ENCODE peak calls at places on chromosomes 16 and 17, in six cellular contexts. One of them, this sample, is unnamed.
A peak's percentile ranks its signal among the peaks of the same experiment; 100 is the strongest.

GRCh38 chr17:75642221-75643032 is 9.2 kb downstream of the SMIM5 start:
- DNase-seq in neural progenitor cell: no peak
- DNase-seq in effector memory CD4-positive, alpha-beta T cell: no peak
- DNase-seq in fibroblast of lung: no peak
- DNase-seq in GM23248: no peak
- DNase-seq in mammary epithelial cell: peak; percentile 21
- DNase-seq in this sample: no peak

GRCh38 chr16:59604331-59604730 is 870.2 kb upstream of the GOT2 start:
- DNase-seq in fibroblast of lung: no peak
- DNase-seq in neural progenitor cell: no peak
- DNase-seq in GM23248: peak; percentile 30
- DNase-seq in effector memory CD4-positive, alpha-beta T cell: no peak
- DNase-seq in mammary epithelial cell: peak; percentile 39
- DNase-seq in this sample: no peak

GRCh38 chr16:88883946-88884345 is 17.5 kb upstream of the PABPN1L start:
- DNase-seq in effector memory CD4-positive, alpha-beta T cell: no peak
- DNase-seq in neural progenitor cell: no peak
- DNase-seq in mammary epithelial cell: no peak
- DNase-seq in GM23248: no peak
- DNase-seq in fibroblast of lung: no peak
- DNase-seq in this sample: no peak

GRCh38 chr17:83174859-83175550 is 95.6 kb downstream of the METRNL start:
- DNase-seq in neural progenitor cell: no peak
- DNase-seq in GM23248: no peak
- DNase-seq in mammary epithelial cell: no peak
- DNase-seq in fibroblast of lung: no peak
- DNase-seq in effector memory CD4-positive, alpha-beta T cell: no peak
- DNase-seq in this sample: no peak

GRCh38 chr17:17723354-17724261 is 42.4 kb downstream of the RAI1 start:
- DNase-seq in effector memory CD4-positive, alpha-beta T cell: no peak
- DNase-seq in fibroblast of lung: peak; percentile 92
- DNase-seq in mammary epithelial cell: no peak
- DNase-seq in GM23248: peak; percentile 92
- DNase-seq in neural progenitor cell: peak; percentile 77
- DNase-seq in this sample: peak; percentile 73

GRCh38 chr16:10868562-10869469 is 8.2 kb upstream of the CIITA start:
- DNase-seq in GM23248: no peak
- DNase-seq in effector memory CD4-positive, alpha-beta T cell: no peak
- DNase-seq in neural progenitor cell: no peak
- DNase-seq in mammary epithelial cell: no peak
- DNase-seq in fibroblast of lung: no peak
- DNase-seq in this sample: no peak

GRCh38 chr16:49464877-49465504 is 91.4 kb downstream of the C16orf78 start:
- DNase-seq in neural progenitor cell: peak; percentile 75
- DNase-seq in GM23248: no peak
- DNase-seq in fibroblast of lung: no peak
- DNase-seq in mammary epithelial cell: no peak
- DNase-seq in effector memory CD4-positive, alpha-beta T cell: no peak
- DNase-seq in this sample: no peak

GRCh38 chr17:8441690-8442089 is 6.0 kb downstream of the NDEL1 start:
- DNase-seq in fibroblast of lung: no peak
- DNase-seq in effector memory CD4-positive, alpha-beta T cell: no peak
- DNase-seq in mammary epithelial cell: no peak
- DNase-seq in neural progenitor cell: no peak
- DNase-seq in GM23248: no peak
- DNase-seq in this sample: no peak

GRCh38 chr17:71613996-71614395 is 506.8 kb upstream of the SOX9 start:
- DNase-seq in GM23248: no peak
- DNase-seq in mammary epithelial cell: no peak
- DNase-seq in effector memory CD4-positive, alpha-beta T cell: no peak
- DNase-seq in fibroblast of lung: no peak
- DNase-seq in neural progenitor cell: no peak
- DNase-seq in this sample: no peak

GRCh38 chr16:21088646-21089538 is 61.8 kb downstream of the DNAH3 start:
- DNase-seq in fibroblast of lung: peak; percentile 85
- DNase-seq in GM23248: peak; percentile 86
- DNase-seq in effector memory CD4-positive, alpha-beta T cell: no peak
- DNase-seq in neural progenitor cell: no peak
- DNase-seq in mammary epithelial cell: peak; percentile 35
- DNase-seq in this sample: no peak

GRCh38 chr17:37527249-37527851 is 37.7 kb downstream of the DUSP14 start:
- DNase-seq in mammary epithelial cell: peak; percentile 66
- DNase-seq in effector memory CD4-positive, alpha-beta T cell: no peak
- DNase-seq in neural progenitor cell: peak; percentile 68
- DNase-seq in fibroblast of lung: peak; percentile 47
- DNase-seq in GM23248: peak; percentile 80
- DNase-seq in this sample: no peak

GRCh38 chr16:11181889-11182279 is 74.1 kb downstream of the SOCS1 start:
- DNase-seq in neural progenitor cell: no peak
- DNase-seq in mammary epithelial cell: peak; percentile 44
- DNase-seq in GM23248: no peak
- DNase-seq in effector memory CD4-positive, alpha-beta T cell: no peak
- DNase-seq in fibroblast of lung: peak; percentile 29
- DNase-seq in this sample: no peak

GRCh38 chr17:13770702-13771101 is 169.0 kb upstream of the HS3ST3A1 start:
- DNase-seq in effector memory CD4-positive, alpha-beta T cell: no peak
- DNase-seq in fibroblast of lung: no peak
- DNase-seq in neural progenitor cell: no peak
- DNase-seq in mammary epithelial cell: no peak
- DNase-seq in GM23248: no peak
- DNase-seq in this sample: no peak

GRCh38 chr17:59762022-59762825 is 54.8 kb downstream of the VMP1 start:
- DNase-seq in GM23248: peak; percentile 91
- DNase-seq in neural progenitor cell: no peak
- DNase-seq in effector memory CD4-positive, alpha-beta T cell: no peak
- DNase-seq in fibroblast of lung: peak; percentile 93
- DNase-seq in mammary epithelial cell: peak; percentile 83
- DNase-seq in this sample: no peak

GRCh38 chr17:35915153-35915969 is 15.2 kb downstream of the RDM1 start:
- DNase-seq in neural progenitor cell: no peak
- DNase-seq in effector memory CD4-positive, alpha-beta T cell: no peak
- DNase-seq in GM23248: no peak
- DNase-seq in mammary epithelial cell: no peak
- DNase-seq in fibroblast of lung: no peak
- DNase-seq in this sample: no peak

GRCh38 chr16:30942421-30942796 is 6.5 kb upstream of the ORAI3 start:
- DNase-seq in neural progenitor cell: no peak
- DNase-seq in effector memory CD4-positive, alpha-beta T cell: no peak
- DNase-seq in fibroblast of lung: no peak
- DNase-seq in GM23248: no peak
- DNase-seq in mammary epithelial cell: no peak
- DNase-seq in this sample: no peak

GRCh38 chr17:42087736-42088705 is 10.3 kb downstream of the ZNF385C start:
- DNase-seq in fibroblast of lung: no peak
- DNase-seq in GM23248: no peak
- DNase-seq in effector memory CD4-positive, alpha-beta T cell: no peak
- DNase-seq in mammary epithelial cell: peak; percentile 14
- DNase-seq in neural progenitor cell: no peak
- DNase-seq in this sample: no peak

GRCh38 chr17:63826468-63827001 is 696 bp upstream of the PSMC5 start:
- DNase-seq in fibroblast of lung: peak; percentile 27
- DNase-seq in neural progenitor cell: peak; percentile 49
- DNase-seq in mammary epithelial cell: no peak
- DNase-seq in effector memory CD4-positive, alpha-beta T cell: no peak
- DNase-seq in GM23248: peak; percentile 76
- DNase-seq in this sample: no peak

GRCh38 chr17:77310336-77310735 is 169.6 kb downstream of the SEC14L1 start:
- DNase-seq in effector memory CD4-positive, alpha-beta T cell: no peak
- DNase-seq in mammary epithelial cell: no peak
- DNase-seq in fibroblast of lung: no peak
- DNase-seq in GM23248: no peak
- DNase-seq in neural progenitor cell: no peak
- DNase-seq in this sample: no peak

GRCh38 chr17:77311371-77311981 is 170.7 kb downstream of the SEC14L1 start:
- DNase-seq in mammary epithelial cell: no peak
- DNase-seq in fibroblast of lung: no peak
- DNase-seq in GM23248: no peak
- DNase-seq in effector memory CD4-positive, alpha-beta T cell: no peak
- DNase-seq in neural progenitor cell: no peak
- DNase-seq in this sample: no peak

GRCh38 chr17:77307479-77308198 is 166.9 kb downstream of the SEC14L1 start:
- DNase-seq in mammary epithelial cell: no peak
- DNase-seq in GM23248: no peak
- DNase-seq in neural progenitor cell: no peak
- DNase-seq in fibroblast of lung: no peak
- DNase-seq in effector memory CD4-positive, alpha-beta T cell: no peak
- DNase-seq in this sample: no peak

GRCh38 chr17:77306790-77307478 is 166.2 kb downstream of the SEC14L1 start:
- DNase-seq in effector memory CD4-positive, alpha-beta T cell: no peak
- DNase-seq in neural progenitor cell: no peak
- DNase-seq in GM23248: no peak
- DNase-seq in fibroblast of lung: no peak
- DNase-seq in mammary epithelial cell: no peak
- DNase-seq in this sample: no peak

DNA sequence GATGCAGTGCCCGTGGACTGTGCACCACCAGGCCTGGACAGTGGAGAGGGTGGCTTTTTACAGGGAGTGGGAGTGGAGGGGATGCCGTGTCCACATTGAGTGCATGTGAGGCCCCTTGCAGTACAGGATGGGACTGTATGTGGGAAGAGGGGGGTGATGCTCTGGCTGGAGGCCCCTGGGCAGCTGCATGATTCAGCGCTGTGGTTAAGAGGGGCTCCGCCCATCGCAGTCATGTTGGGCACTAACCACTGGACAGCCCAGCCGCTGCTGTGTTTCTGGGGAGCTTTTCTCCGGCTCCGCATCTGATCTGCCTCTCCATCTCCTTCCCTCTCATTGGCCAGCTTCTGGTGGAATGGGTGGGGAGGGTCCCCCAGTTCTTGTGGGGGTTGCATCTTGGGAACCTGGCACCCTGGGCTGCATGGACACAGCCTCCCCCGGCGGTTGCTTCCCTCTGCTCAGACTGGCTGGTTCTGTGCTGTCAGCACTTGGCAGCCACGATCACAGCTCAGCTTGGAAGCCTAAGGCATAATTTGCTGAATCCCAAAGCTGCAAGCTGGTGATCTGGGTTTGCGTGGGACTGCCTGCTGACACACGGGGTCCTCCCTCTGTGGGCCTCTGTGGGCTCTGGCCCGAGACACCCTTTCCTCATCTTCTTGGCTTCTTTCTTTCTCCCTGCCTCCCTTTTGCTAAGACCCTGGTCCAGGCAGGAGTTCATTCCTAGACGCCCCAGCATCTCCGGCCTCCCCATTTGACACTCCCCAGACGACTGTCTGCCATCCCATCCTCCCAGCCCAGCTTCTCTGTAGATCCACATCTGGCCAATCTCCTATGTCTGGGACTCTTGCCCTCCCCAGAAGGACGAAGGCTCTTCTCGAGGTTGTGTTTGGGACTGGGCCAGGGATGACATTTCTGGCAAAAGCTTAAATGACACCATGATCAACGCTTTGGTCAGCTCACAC is 168.3 kb downstream of the SEC14L1 start:
- DNase-seq in GM23248: peak; percentile 97
- DNase-seq in effector memory CD4-positive, alpha-beta T cell: no peak
- DNase-seq in mammary epithelial cell: peak; percentile 72
- DNase-seq in fibroblast of lung: peak; percentile 82
- DNase-seq in neural progenitor cell: no peak
- DNase-seq in this sample: no peak
- H3K27ac ChIP-seq in GM23248: peak overlapping the region; percentile 98
- H3K27ac ChIP-seq in effector memory CD4-positive, alpha-beta T cell: no peak overlapping the region
- H3K27ac ChIP-seq in mammary epithelial cell: no peak overlapping the region
- H3K27ac ChIP-seq in fibroblast of lung: peak overlapping the region; percentile 56
- H3K27ac ChIP-seq in neural progenitor cell: no peak overlapping the region
- H3K27ac ChIP-seq in this sample: no peak overlapping the region

GRCh38 chr16:79838860-79839259 is 238.3 kb upstream of the MAF start:
- DNase-seq in effector memory CD4-positive, alpha-beta T cell: no peak
- DNase-seq in fibroblast of lung: no peak
- DNase-seq in mammary epithelial cell: no peak
- DNase-seq in GM23248: peak; percentile 4
- DNase-seq in neural progenitor cell: no peak
- DNase-seq in this sample: no peak

GRCh38 chr16:79839450-79839849 is 238.9 kb upstream of the MAF start:
- DNase-seq in GM23248: no peak
- DNase-seq in effector memory CD4-positive, alpha-beta T cell: no peak
- DNase-seq in neural progenitor cell: no peak
- DNase-seq in mammary epithelial cell: no peak
- DNase-seq in fibroblast of lung: no peak
- DNase-seq in this sample: no peak

GRCh38 chr16:79843145-79843544 is 242.6 kb upstream of the MAF start:
- DNase-seq in mammary epithelial cell: no peak
- DNase-seq in neural progenitor cell: no peak
- DNase-seq in fibroblast of lung: no peak
- DNase-seq in effector memory CD4-positive, alpha-beta T cell: no peak
- DNase-seq in GM23248: no peak
- DNase-seq in this sample: no peak

GRCh38 chr16:79842197-79842596 is 241.7 kb upstream of the MAF start:
- DNase-seq in mammary epithelial cell: no peak
- DNase-seq in GM23248: no peak
- DNase-seq in fibroblast of lung: no peak
- DNase-seq in effector memory CD4-positive, alpha-beta T cell: no peak
- DNase-seq in neural progenitor cell: no peak
- DNase-seq in this sample: no peak

GRCh38 chr16:79839851-79840321 is 239.3 kb upstream of the MAF start:
- DNase-seq in mammary epithelial cell: no peak
- DNase-seq in neural progenitor cell: no peak
- DNase-seq in fibroblast of lung: no peak
- DNase-seq in effector memory CD4-positive, alpha-beta T cell: no peak
- DNase-seq in GM23248: no peak
- DNase-seq in this sample: no peak
- H3K27ac ChIP-seq in mammary epithelial cell: no peak overlapping the region
- H3K27ac ChIP-seq in neural progenitor cell: no peak overlapping the region
- H3K27ac ChIP-seq in fibroblast of lung: no peak overlapping the region
- H3K27ac ChIP-seq in effector memory CD4-positive, alpha-beta T cell: no peak overlapping the region
- H3K27ac ChIP-seq in GM23248: no peak overlapping the region
- H3K27ac ChIP-seq in this sample: no peak overlapping the region

GRCh38 chr17:50372222-50372621 is 762 bp downstream of the MRPL27 start:
- DNase-seq in effector memory CD4-positive, alpha-beta T cell: no peak
- DNase-seq in GM23248: no peak
- DNase-seq in mammary epithelial cell: no peak
- DNase-seq in neural progenitor cell: no peak
- DNase-seq in fibroblast of lung: no peak
- DNase-seq in this sample: no peak
- H3K27ac ChIP-seq in effector memory CD4-positive, alpha-beta T cell: peak overlapping the region; percentile 97
- H3K27ac ChIP-seq in GM23248: peak overlapping the region; percentile 87
- H3K27ac ChIP-seq in mammary epithelial cell: peak overlapping the region; percentile 84
- H3K27ac ChIP-seq in neural progenitor cell: no peak overlapping the region
- H3K27ac ChIP-seq in fibroblast of lung: peak overlapping the region; percentile 96
- H3K27ac ChIP-seq in this sample: peak overlapping the region; percentile 99

DNA sequence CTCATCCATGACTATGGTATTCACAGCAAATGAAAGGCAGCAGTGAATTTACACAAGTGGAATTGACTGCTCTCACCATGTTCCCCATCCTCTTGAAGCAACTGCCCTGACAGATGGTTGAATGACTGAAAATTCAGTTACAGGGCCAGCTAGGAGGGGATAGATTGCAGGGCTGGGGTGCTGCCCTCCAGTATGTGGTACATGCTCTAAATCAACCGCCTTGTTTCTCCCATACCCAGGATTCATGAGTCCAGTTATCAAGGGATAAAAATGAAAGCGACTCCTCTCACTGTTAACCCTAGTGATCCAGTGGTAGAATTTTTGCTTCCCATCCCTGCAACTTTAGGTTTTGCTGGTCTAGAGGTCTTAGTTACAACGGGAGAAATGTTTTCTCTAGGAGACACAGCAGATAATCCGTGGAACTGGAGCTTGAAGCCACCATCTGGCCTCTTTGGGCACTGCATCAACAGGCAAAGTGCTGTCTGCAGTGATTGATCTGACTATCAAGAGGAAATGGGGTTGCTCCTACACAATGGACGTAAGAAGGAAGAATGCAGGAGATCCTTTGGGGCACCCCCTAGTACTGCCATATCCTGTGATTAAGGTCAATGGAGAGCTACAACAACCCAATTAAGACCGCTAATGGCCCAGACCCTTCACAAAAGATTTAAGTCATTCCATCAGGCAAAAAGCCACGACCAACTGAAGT is 32.0 kb downstream of the SCPEP1 start:
- DNase-seq in mammary epithelial cell: peak; percentile 30
- DNase-seq in GM23248: peak; percentile 63
- DNase-seq in fibroblast of lung: peak; percentile 31
- DNase-seq in neural progenitor cell: peak; percentile 69
- DNase-seq in effector memory CD4-positive, alpha-beta T cell: peak; percentile 11
- DNase-seq in this sample: no peak
- H3K27ac ChIP-seq in mammary epithelial cell: no peak overlapping the region
- H3K27ac ChIP-seq in GM23248: no peak overlapping the region
- H3K27ac ChIP-seq in fibroblast of lung: no peak overlapping the region
- H3K27ac ChIP-seq in neural progenitor cell: no peak overlapping the region
- H3K27ac ChIP-seq in effector memory CD4-positive, alpha-beta T cell: no peak overlapping the region
- H3K27ac ChIP-seq in this sample: no peak overlapping the region

This sample was measured in caudate nucleus.